ENCODE peak calls at places on chromosomes 4 and X, in five cellular contexts. D, S, B, Z and N are unnamed samples. For H3K36me3, the result is how much of the 10 kb centered on the place peaks cover.

GRCh38 chrX:50206753-50207152 is 2.2 kb downstream of the CCNB3 start:
- DNase-seq in D (no peak), S (no peak), B (no peak), Z (no peak), N (no peak)

GRCh38 chr4:54683616-54684346 is 26.0 kb downstream of the KIT start:
- DNase-seq in D (no peak), S (no peak), B (no peak), Z (no peak), N (no peak)

GRCh38 chrX:9091253-9091652 is 57.3 kb upstream of the FAM9B start:
- DNase-seq in D (no peak), S (no peak), B (no peak), Z (no peak), N (no peak)

GRCh38 chr4:38076153-38076669 is 116.0 kb downstream of the PTTG2 start:
- DNase-seq in D (no peak), S (no peak), B (no peak), Z (no peak), N (no peak)

GRCh38 chr4:163895369-163896005 is 401.0 kb downstream of the TMA16 start:
- DNase-seq in D (no peak), S (no peak), B (no peak), Z (no peak), N (no peak)

GRCh38 chr4:82782626-82783025 is 16.0 kb downstream of the SCD5 start:
- DNase-seq in D (no peak), S (no peak), B (no peak), Z (no peak), N (peak)

GRCh38 chr4:11908712-11909111 is 480.0 kb upstream of the HS3ST1 start:
- DNase-seq in D (no peak), S (no peak), B (no peak), Z (no peak), N (no peak)

GRCh38 chr4:124092101-124093057 is 620.2 kb downstream of the ANKRD50 start:
- DNase-seq in D (no peak), S (no peak), B (no peak), Z (peak), N (no peak)

GRCh38 chr4:82268050-82268825 is 105.6 kb downstream of the HNRNPD start:
- DNase-seq in D (no peak), S (no peak), B (peak), Z (peak), N (peak)

GRCh38 chrX:38732866-38733265 is 68.4 kb upstream of the MID1IP1 start:
- DNase-seq in D (no peak), S (no peak), B (no peak), Z (no peak), N (no peak)

GRCh38 chr4:8649631-8650261 is 57.2 kb downstream of the CPZ start:
- DNase-seq in D (peak), S (no peak), B (no peak), Z (no peak), N (peak)

GRCh38 chr4:23041501-23041900 is 348.8 kb downstream of the GBA3 start:
- DNase-seq in D (no peak), S (no peak), B (no peak), Z (no peak), N (no peak)

GRCh38 chr4:176342384-176342783 is 22.6 kb downstream of the SPCS3 start:
- DNase-seq in D (peak), S (no peak), B (no peak), Z (no peak), N (no peak)

GRCh38 chr4:125522588-125522987 is 207.8 kb downstream of the FAT4 start:
- DNase-seq in D (peak), S (no peak), B (no peak), Z (no peak), N (no peak)

GRCh38 chrX:119008122-119008744 is 33.8 kb downstream of the LONRF3 start:
- DNase-seq in D (no peak), S (no peak), B (peak), Z (no peak), N (no peak)

GRCh38 chr4:147960971-147961370 is 229.1 kb downstream of the ARHGAP10 start:
- DNase-seq in D (no peak), S (no peak), B (no peak), Z (no peak), N (no peak)

GRCh38 chr4:123418486-123418931 is 21.9 kb downstream of the SPRY1 start:
- DNase-seq in D (no peak), S (no peak), B (no peak), Z (no peak), N (no peak)

GRCh38 chr4:6493668-6494304 is 21.4 kb upstream of the PPP2R2C start:
- DNase-seq in D (no peak), S (no peak), B (no peak), Z (no peak), N (peak)

GRCh38 chr4:177667687-177668086 is 225.4 kb upstream of the AGA start:
- DNase-seq in D (no peak), S (no peak), B (no peak), Z (no peak), N (no peak)

GRCh38 chr4:15920723-15921591 is 17.6 kb downstream of the FGFBP1 start:
- DNase-seq in D (peak), S (peak), B (peak), Z (no peak), N (no peak)

GRCh38 chr4:120754590-120754989 is 167.9 kb downstream of the PRDM5 start:
- DNase-seq in D (no peak), S (no peak), B (peak), Z (no peak), N (no peak)

GRCh38 chrX:110131031-110131430 is 128.1 kb downstream of the TMEM164 start:
- DNase-seq in D (no peak), S (no peak), B (no peak), Z (no peak), N (no peak)

GRCh38 chrX:85611926-85612325 is 232.5 kb upstream of the POF1B start:
- DNase-seq in D (no peak), S (no peak), B (no peak), Z (no peak), N (no peak)

GRCh38 chr4:79563218-79563617 is 155.2 kb upstream of the GK2 start:
- DNase-seq in D (no peak), S (no peak), B (no peak), Z (no peak), N (no peak)

GRCh38 chr4:32775049-32775448 is 2054.9 kb downstream of the PCDH7 start:
- DNase-seq in D (no peak), S (no peak), B (no peak), Z (no peak), N (no peak)

GRCh38 chr4:140595065-140595464 is 26.3 kb upstream of the UCP1 start:
- DNase-seq in D (no peak), S (no peak), B (no peak), Z (no peak), N (no peak)

GRCh38 chrX:38215141-38215540 is 5.5 kb downstream of the SRPX start:
- DNase-seq in D (no peak), S (no peak), B (no peak), Z (no peak), N (no peak)

GRCh38 chr4:106541253-106541652 is 172.7 kb upstream of the GIMD1 start:
- DNase-seq in D (no peak), S (no peak), B (no peak), Z (no peak), N (no peak)

GRCh38 chrX:78314561-78314960 is 12.8 kb downstream of the CYSLTR1 start:
- DNase-seq in D (no peak), S (no peak), B (no peak), Z (no peak), N (no peak)

GRCh38 chr4:41600243-41600642 is 62.3 kb downstream of the LIMCH1 start:
- DNase-seq in D (no peak), S (no peak), B (no peak), Z (no peak), N (no peak)

GRCh38 chrX:108736509-108737479 is at the start of gene IRS4:
- DNase-seq in D (peak), S (no peak), B (no peak), Z (no peak), N (no peak)

GRCh38 chr4:3291411-3291968 is 1.3 kb upstream of the RGS12 start:
- DNase-seq in D (peak), S (no peak), B (no peak), Z (no peak), N (peak)

GRCh38 chr4:17758459-17758858 is 23.0 kb downstream of the FAM184B start:
- DNase-seq in D (no peak), S (no peak), B (no peak), Z (no peak), N (no peak)

GRCh38 chrX:130702867-130703707 is 199.9 kb downstream of the ENOX2 start:
- DNase-seq in D (no peak), S (no peak), B (no peak), Z (no peak), N (no peak)

GRCh38 chrX:57329008-57329407 is 42.5 kb downstream of the FAAH2 start:
- DNase-seq in D (no peak), S (no peak), B (no peak), Z (no peak), N (no peak)

GRCh38 chr4:149264093-149264733 is 551.4 kb downstream of the IQCM start:
- DNase-seq in D (no peak), S (no peak), B (no peak), Z (no peak), N (no peak)

GRCh38 chrX:1393871-1394615 is 2.1 kb upstream of the SLC25A6 start:
- DNase-seq in D (peak), S (no peak), B (peak), Z (no peak), N (no peak)
- H3K36me3 ChIP-seq in D (under half), S (half or more), B (under half), Z (under half), N (under half)

DNA sequence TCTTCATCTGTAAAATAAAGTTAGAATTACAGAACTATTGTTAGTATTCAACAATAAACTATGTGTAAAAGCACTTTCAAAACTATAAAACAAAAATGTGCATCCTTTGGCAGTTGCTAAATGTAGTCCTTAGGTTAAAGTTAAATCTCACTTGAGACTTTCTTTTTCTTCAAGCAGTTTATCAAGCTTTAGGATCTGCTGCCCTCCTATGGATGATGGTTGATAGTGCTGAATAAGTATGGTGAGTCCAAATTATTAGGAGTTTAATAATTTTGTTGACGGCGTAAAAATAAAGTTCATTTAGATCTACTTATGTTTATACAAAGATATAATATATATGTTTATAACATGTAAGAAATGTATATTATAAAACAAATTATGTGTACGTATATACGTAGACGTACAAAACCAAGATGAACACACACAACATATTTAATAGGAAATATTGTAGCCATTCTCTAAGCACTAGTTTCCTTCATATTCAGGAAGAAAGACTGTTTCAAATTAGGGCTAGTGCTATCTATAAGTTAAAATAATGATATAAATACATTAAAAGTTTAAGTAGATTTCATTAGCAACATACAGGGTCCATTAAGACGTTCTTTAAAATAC is 22.3 kb downstream of the UGT2A2 start:
- DNase-seq in D (no peak), S (no peak), B (no peak), Z (no peak), N (no peak)
- TF ChIP-seq CTCF in D (no peak), S (peak), B (peak), Z (no peak), N (peak)

GRCh38 chrX:8048466-8048865 is 121.3 kb upstream of the PNPLA4 start:
- DNase-seq in D (no peak), S (no peak), B (no peak), Z (no peak), N (no peak)
- H3K36me3 ChIP-seq in D (under half), S (under half), B (under half), Z (under half), N (under half)

GRCh38 chr4:104394409-104394813 is 100.3 kb downstream of the CXXC4 start:
- DNase-seq in D (peak), S (no peak), B (peak), Z (no peak), N (no peak)
- TF ChIP-seq CTCF in D (no peak), S (no peak), B (no peak), Z (no peak), N (no peak)